ENCODE peak calls at places on chromosomes 13 and 19, in four cellular contexts. O is H9, B is H1, E is mesenchymal stem cell. K is an unnamed sample. For H3K4me1, the result is how much of the 10 kb centered on the place peaks cover.

GRCh38 chr13:30708541-30708940 is 26.8 kb upstream of the ALOX5AP start:
- DNase-seq in O (no peak), B (no peak), E (peak), K (no peak)

GRCh38 chr13:80123945-80124344 is 217.0 kb downstream of the SPRY2 start:
- DNase-seq in O (no peak), B (no peak), E (no peak), K (no peak)

GRCh38 chr19:43675269-43675879 is 5.4 kb upstream of the PLAUR start:
- DNase-seq in O (no peak), B (no peak), E (peak), K (no peak)

GRCh38 chr19:9863759-9864158 is 28.6 kb downstream of the PIN1 start:
- DNase-seq in O (no peak), B (no peak), E (no peak), K (no peak)

GRCh38 chr13:94312511-94313191 is 166.8 kb downstream of the DCT start:
- DNase-seq in O (no peak), B (no peak), E (peak), K (peak)

GRCh38 chr19:9149976-9150375 is 9.8 kb downstream of the ZNF317 start:
- DNase-seq in O (no peak), B (no peak), E (no peak), K (no peak)

GRCh38 chr13:97289514-97290298 is 67.6 kb downstream of the MBNL2 start:
- DNase-seq in O (no peak), B (no peak), E (no peak), K (no peak)

GRCh38 chr13:43448605-43449004 is 338.2 kb downstream of the ENOX1 start:
- DNase-seq in O (no peak), B (no peak), E (no peak), K (no peak)

GRCh38 chr19:44282846-44283245 is 22.0 kb downstream of the ZNF235 start:
- DNase-seq in O (no peak), B (no peak), E (no peak), K (no peak)

GRCh38 chr19:16289594-16289993 is 35.0 kb upstream of the KLF2 start:
- DNase-seq in O (no peak), B (no peak), E (no peak), K (no peak)

GRCh38 chr19:50803633-50804419 is 13.6 kb downstream of the ACP4 start:
- DNase-seq in O (no peak), B (no peak), E (peak), K (no peak)

GRCh38 chr13:106867249-106867648 is 299.3 kb upstream of the ARGLU1 start:
- DNase-seq in O (no peak), B (no peak), E (no peak), K (no peak)

GRCh38 chr13:25291691-25292090 is 4.4 kb upstream of the MTMR6 start:
- DNase-seq in O (no peak), B (no peak), E (no peak), K (no peak)

GRCh38 chr13:111317571-111318360 is 2.7 kb upstream of the TEX29 start:
- DNase-seq in O (no peak), B (no peak), E (no peak), K (no peak)

GRCh38 chr13:90448466-90449037 is 898.9 kb upstream of the MIR17HG start:
- DNase-seq in O (no peak), B (no peak), E (no peak), K (no peak)

GRCh38 chr19:3827306-3827705 is 41.1 kb upstream of the MATK start:
- DNase-seq in O (no peak), B (no peak), E (no peak), K (no peak)

GRCh38 chr19:6862673-6863078 is 24.7 kb upstream of the ADGRE1 start:
- DNase-seq in O (peak), B (peak), E (peak), K (peak)

GRCh38 chr13:89514534-89515312 is 1832.8 kb upstream of the MIR17HG start:
- DNase-seq in O (no peak), B (no peak), E (peak), K (peak)

GRCh38 chr19:13096968-13097330 is 5.7 kb downstream of the LYL1 start:
- DNase-seq in O (no peak), B (no peak), E (no peak), K (no peak)

GRCh38 chr19:13094771-13095392 is 7.8 kb downstream of the LYL1 start:
- DNase-seq in O (peak), B (peak), E (no peak), K (no peak)

GRCh38 chr19:13097331-13098258 is 5.1 kb downstream of the LYL1 start:
- DNase-seq in O (no peak), B (peak), E (no peak), K (no peak)

GRCh38 chr19:13095393-13095784 is 7.3 kb downstream of the LYL1 start:
- DNase-seq in O (peak), B (no peak), E (no peak), K (no peak)

DNA sequence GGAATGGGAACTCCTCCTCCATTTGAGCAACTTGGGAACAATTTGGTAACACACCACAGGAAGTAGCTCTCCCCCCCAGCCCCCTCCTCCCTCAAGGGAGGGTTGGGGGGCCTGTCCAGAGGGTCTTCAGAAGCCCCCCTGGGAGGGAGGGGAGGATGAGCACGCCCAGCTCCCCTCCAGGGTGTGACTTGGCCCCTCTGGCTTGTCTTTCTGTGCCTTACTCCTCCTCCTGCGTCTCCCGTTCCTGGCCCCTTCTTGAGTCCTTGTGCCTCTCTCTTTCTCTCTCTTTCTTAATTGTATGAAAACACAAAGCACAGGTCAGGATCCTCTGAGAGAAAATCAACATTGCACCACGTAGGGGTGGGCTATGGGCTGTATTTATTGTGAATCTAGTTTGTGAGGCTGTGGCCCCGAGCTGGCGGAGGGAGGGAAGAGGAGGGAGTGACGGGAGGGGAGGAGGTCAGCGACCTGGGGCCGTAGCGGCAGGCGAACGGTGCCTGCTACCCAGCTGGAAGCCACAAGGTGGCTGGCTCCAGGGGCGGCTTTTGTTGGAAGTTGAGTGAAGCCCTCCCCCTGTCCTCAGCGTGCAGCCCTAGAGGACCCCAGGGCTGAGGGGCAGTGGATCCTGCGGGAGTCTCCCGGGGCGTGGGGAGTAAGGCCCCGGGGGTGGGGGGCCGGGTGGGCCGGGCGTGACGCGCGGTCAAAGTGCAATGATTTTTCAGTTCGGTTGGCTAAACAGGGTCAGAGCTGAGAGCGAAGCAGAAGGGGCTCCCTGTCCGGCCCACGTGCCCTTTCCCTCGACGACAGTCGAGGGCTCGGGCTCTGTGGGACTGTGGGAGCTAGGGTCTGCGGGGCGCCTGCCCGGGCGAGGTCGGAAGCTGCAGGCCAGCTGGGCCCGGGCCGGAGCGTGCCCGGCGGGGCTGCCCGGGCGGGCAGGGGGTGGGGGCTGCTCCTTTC is 6.4 kb downstream of the LYL1 start:
- DNase-seq in O (peak), B (peak), E (peak), K (peak)
- H3K27ac ChIP-seq in O (no peak), B (no peak), E (no peak), K (peak)

GRCh38 chr19:1259873-1260748 is 9.0 kb upstream of the CIRBP start:
- DNase-seq in O (no peak), B (no peak), E (no peak), K (no peak)

GRCh38 chr19:1260749-1261511 is 8.2 kb upstream of the CIRBP start:
- DNase-seq in O (peak), B (peak), E (peak), K (peak)

GRCh38 chr19:1262687-1263123 is 6.4 kb upstream of the CIRBP start:
- DNase-seq in O (no peak), B (no peak), E (no peak), K (no peak)

GRCh38 chr19:1261863-1262686 is 7.1 kb upstream of the CIRBP start:
- DNase-seq in O (no peak), B (no peak), E (peak), K (no peak)

GRCh38 chr19:1261512-1261862 is 7.6 kb upstream of the CIRBP start:
- DNase-seq in O (no peak), B (no peak), E (peak), K (no peak)
- H3K4me1 ChIP-seq in O (under half), B (half or more), E (half or more), K (half or more)

GRCh38 chr19:19009951-19010350 is 23.4 kb downstream of the SUGP2 start:
- DNase-seq in O (no peak), B (no peak), E (no peak), K (no peak)
- H2BK12ac ChIP-seq in O (no peak), B (no peak), E (no peak), K (no peak)

DNA sequence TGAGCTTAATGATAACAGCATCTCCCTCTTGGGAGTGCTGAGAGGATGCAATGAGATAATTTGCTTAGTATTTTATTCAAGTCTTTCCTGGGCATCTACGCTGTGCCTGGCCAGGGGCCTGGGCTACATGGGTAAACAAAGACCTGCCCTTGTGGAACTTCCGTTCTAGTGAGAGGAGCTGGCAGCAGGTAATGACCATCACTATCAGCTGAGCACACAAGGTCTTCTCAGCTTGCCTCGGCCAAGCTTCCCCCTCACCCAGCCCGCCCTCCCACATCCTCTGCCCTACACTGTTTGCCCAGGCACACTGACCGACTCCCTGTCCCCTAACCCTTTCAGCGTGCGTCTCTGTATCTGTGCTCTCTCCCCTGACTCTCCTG is 8.6 kb upstream of the FKRP start:
- DNase-seq in O (no peak), B (no peak), E (no peak), K (no peak)
- H3K27ac ChIP-seq in O (no peak), B (no peak), E (no peak), K (no peak)

DNA sequence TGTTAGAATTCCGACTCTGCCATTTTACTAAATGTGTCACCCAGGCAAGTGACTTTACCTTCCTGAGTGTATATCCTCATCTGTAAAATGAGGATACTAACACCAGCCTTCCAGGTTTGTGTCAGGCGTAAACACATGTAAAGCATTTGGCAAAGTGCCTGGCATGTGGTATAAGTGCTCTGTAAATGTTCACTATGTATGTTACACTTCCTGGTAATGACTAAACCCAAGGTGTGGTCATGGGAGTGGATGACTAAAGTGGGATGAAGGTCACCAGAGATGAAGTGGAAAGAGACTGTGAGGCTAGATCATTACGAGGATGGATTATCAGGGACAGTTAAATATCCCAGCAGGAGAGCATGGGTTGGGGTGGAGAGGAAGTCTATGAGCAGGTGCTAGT is 25.6 kb downstream of the DEDD2 start:
- DNase-seq in O (no peak), B (no peak), E (peak), K (no peak)
- H3K4me1 ChIP-seq in O (under half), B (under half), E (under half), K (under half)

GRCh38 chr19:21604941-21605548 is 99.6 kb downstream of the ZNF429 start:
- DNase-seq in O (no peak), B (no peak), E (no peak), K (no peak)
- H2BK12ac ChIP-seq in O (no peak), B (peak), E (no peak), K (no peak)

GRCh38 chr13:27040826-27041108 is 130.8 kb downstream of the USP12 start:
- DNase-seq in O (no peak), B (no peak), E (no peak), K (no peak)
- H3K27ac ChIP-seq in O (no peak), B (no peak), E (no peak), K (no peak)

GRCh38 chr19:38047048-38047435 is 140.0 kb downstream of the SIPA1L3 start:
- DNase-seq in O (no peak), B (no peak), E (no peak), K (no peak)
- H3K4me1 ChIP-seq in O (under half), B (under half), E (under half), K (under half)

DNA sequence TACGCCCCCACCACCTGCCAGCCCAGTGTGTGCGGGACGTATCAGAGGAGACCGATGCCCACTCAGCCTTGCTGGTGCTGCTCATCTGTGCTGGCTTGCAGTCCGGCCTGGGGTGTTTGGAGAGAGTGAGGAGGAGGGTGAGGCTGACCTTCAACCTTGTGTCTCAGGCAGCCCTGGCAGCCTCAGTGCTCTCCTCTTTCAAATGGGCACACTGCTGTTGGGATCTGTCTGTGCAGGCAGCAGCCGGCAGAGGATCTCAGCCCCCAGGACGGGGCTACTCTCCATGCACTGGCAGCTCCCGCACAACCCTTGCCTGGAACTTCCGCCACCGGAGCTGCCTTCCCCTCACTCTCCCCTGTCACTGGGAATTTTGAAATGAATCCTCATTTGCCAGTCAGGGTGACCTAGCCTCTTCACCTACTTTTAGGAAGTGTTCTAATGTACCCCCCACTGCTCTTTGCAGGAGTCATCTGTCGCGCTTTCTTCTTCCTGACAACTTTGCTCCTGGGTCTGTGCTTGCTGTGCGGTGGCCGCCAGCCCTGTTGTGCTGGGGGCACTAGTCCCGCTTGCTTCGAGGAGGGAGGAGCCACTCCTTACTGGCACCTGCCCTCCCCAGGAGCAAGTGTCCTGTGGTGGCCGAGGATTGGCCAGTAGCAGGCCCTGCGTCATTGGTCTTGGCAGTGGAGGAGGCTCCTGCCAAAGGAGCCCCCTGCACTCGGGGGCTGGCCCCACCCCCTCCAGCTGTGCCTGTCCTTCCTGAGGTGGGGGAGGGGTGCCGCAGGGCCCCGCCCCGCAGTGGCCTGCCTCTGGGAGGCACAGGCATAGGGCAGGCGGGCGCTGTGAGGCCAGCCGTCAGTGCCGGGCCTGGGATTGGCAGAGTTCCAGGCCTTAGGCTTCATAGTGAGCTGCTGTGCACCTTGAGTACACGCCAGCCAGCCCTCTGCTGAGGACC is 53.4 kb downstream of the TSSK6 start:
- DNase-seq in O (peak), B (peak), E (peak), K (peak)
- H2BK12ac ChIP-seq in O (no peak), B (peak), E (peak), K (peak)